ENCODE peak calls at places on chromosomes 2 and 18, in seven cellular contexts. F, V, B, J, K, X and W are unnamed samples.

GRCh38 chr2:7867858-7868257 is 814.0 kb upstream of the ID2 start:
- DNase-seq in K (no peak), B (no peak), J (no peak), F (no peak), V (no peak), X (no peak), W (no peak)

GRCh38 chr2:174076040-174076439 is 110.9 kb upstream of the SP3 start:
- DNase-seq in J (peak; percentile 18), X (no peak), B (no peak), V (peak; percentile 19), F (no peak), K (no peak), W (no peak)

GRCh38 chr2:96788393-96789244 is 27.4 kb upstream of the CNNM3 start:
- DNase-seq in X (peak; percentile 89), V (peak; percentile 55), F (no peak), B (no peak), J (peak; percentile 15), K (no peak), W (peak; percentile 32)

GRCh38 chr18:7779226-7779625 is 212.1 kb downstream of the PTPRM start:
- DNase-seq in F (no peak), X (no peak), B (no peak), K (no peak), V (peak; percentile 54), J (no peak), W (no peak)

GRCh38 chr2:143121079-143121478 is 8.1 kb upstream of the ARHGAP15 start:
- DNase-seq in X (no peak), J (no peak), B (no peak), K (no peak), F (no peak), V (no peak), W (no peak)

GRCh38 chr2:237859533-237860272 is at the start of gene RAMP1:
- DNase-seq in J (peak; percentile 17), K (no peak), V (peak; percentile 62), F (no peak), B (peak; percentile 69), X (no peak), W (peak; percentile 41)

GRCh38 chr18:75923169-75923568 is 495.7 kb upstream of the SMIM21 start:
- DNase-seq in V (peak; percentile 31), F (peak; percentile 20), J (peak; percentile 1), K (no peak), X (peak; percentile 81), B (peak; percentile 71), W (no peak)

GRCh38 chr2:150856596-150857281 is 369.3 kb upstream of the RND3 start:
- DNase-seq in X (no peak), F (no peak), V (peak; percentile 82), K (no peak), B (no peak), J (peak; percentile 4), W (no peak)

GRCh38 chr18:9135081-9135911 is 1.3 kb upstream of the ANKRD12 start:
- DNase-seq in J (no peak), X (no peak), F (no peak), B (no peak), V (no peak), K (no peak), W (no peak)

GRCh38 chr2:43088148-43089073 is 138.0 kb downstream of the ZFP36L2 start:
- DNase-seq in F (no peak), B (no peak), J (peak; percentile 78), K (no peak), V (peak; percentile 64), X (no peak), W (no peak)

GRCh38 chr2:225040862-225041209 is 1.4 kb downstream of the DOCK10 start:
- DNase-seq in V (peak; percentile 13), J (peak; percentile 9), K (no peak), B (no peak), F (no peak), X (no peak), W (peak; percentile 48)

GRCh38 chr2:222305510-222306392 is 7.0 kb upstream of the PAX3 start:
- DNase-seq in X (no peak), V (no peak), F (no peak), K (no peak), J (no peak), B (no peak), W (no peak)

GRCh38 chr2:59076079-59076619 is 835.0 kb upstream of the FANCL start:
- DNase-seq in V (no peak), B (no peak), F (no peak), K (no peak), J (no peak), X (no peak), W (no peak)

GRCh38 chr18:42095732-42096377 is 140.8 kb downstream of the PIK3C3 start:
- DNase-seq in X (no peak), J (no peak), F (no peak), B (no peak), V (no peak), K (no peak), W (no peak)

GRCh38 chr2:190838492-190838910 is 42.1 kb upstream of the GLS start:
- DNase-seq in J (peak; percentile 89), V (peak; percentile 91), K (peak; percentile 59), B (no peak), F (no peak), X (no peak), W (no peak)

GRCh38 chr2:153870308-153870707 is 1.4 kb upstream of the GALNT13 start:
- DNase-seq in J (no peak), X (no peak), B (no peak), K (no peak), F (no peak), V (no peak), W (no peak)

GRCh38 chr2:138115664-138116063 is 151.4 kb downstream of the HNMT start:
- DNase-seq in K (no peak), F (no peak), X (no peak), J (no peak), V (peak; percentile 28), B (no peak), W (no peak)

GRCh38 chr18:32289480-32290075 is 99.7 kb downstream of the MEP1B start:
- DNase-seq in B (no peak), K (peak; percentile 36), V (peak; percentile 56), X (no peak), F (no peak), J (peak; percentile 72), W (no peak)

DNA sequence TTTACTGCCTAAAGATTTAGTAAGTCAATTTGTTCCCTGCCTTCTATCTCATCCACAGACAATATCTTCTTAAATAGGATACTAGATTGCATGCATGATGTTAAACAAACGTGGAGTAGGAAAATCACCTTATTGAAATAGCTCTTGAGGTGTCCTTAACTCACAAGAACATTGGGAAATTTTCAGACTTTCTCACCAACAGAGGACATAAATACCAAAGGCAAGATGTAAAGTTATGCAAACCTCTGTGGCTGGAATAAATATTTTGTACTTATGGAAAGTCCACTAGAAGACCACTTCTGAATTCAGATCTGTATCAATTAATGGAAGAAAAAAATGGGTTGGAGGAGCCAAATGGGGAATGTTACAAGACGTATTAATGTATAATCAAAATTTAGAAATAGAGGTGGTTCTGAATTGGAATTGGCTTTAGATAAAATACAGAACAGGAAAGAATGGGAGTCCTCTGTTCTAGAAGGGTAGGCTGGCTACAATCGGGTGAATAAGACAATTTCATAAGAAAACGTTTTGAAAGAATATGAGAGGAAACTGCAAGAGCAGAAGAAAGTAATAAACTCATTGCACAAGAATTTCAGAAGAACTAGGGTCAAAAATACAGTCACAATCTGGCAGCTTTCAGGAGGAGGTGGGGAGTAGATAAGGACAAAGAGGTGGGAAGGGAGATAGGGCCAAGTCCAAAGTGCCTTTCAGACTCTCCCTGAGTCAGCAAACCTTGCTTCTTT is 69.3 kb upstream of the FN1 start:
- DNase-seq in K (peak; percentile 20), J (peak; percentile 89), F (no peak), V (no peak), B (no peak), X (no peak), W (no peak)
- H3K4me3 ChIP-seq in K (no peak overlapping the region), J (no peak overlapping the region), F (no peak overlapping the region), V (no peak overlapping the region), B (no peak overlapping the region), X (no peak overlapping the region), W (no peak overlapping the region)

GRCh38 chr2:14387332-14387731 is 245.2 kb upstream of the LRATD1 start:
- DNase-seq in K (no peak), J (no peak), F (no peak), X (no peak), B (no peak), V (no peak), W (no peak)

GRCh38 chr2:14388724-14389123 is 243.8 kb upstream of the LRATD1 start:
- DNase-seq in K (no peak), X (no peak), B (no peak), V (no peak), F (no peak), J (no peak), W (no peak)

GRCh38 chr2:14385043-14385442 is 247.5 kb upstream of the LRATD1 start:
- DNase-seq in X (no peak), K (no peak), B (no peak), V (peak; percentile 11), J (peak; percentile 2), F (no peak), W (no peak)
- TF ChIP-seq CTCF in X (no peak), K (no peak), B (no peak), V (peak; percentile 11), J (no peak), F (no peak), W (no peak)

GRCh38 chr2:223943135-223943534 is 2.0 kb downstream of the WDFY1 start:
- DNase-seq in F (no peak), V (no peak), X (no peak), J (no peak), K (no peak), B (no peak), W (no peak)
- H3K4me3 ChIP-seq in F (peak overlapping the region; percentile 99), V (peak overlapping the region; percentile 92), X (peak overlapping the region; percentile 82), J (peak overlapping the region; percentile 91), K (peak overlapping the region; percentile 91), B (peak overlapping the region; percentile 81), W (peak overlapping the region; percentile 98)

GRCh38 chr2:156065912-156066311 is 266.6 kb downstream of the NR4A2 start:
- DNase-seq in F (no peak), V (peak; percentile 66), B (no peak), X (no peak), J (no peak), K (no peak), W (no peak)
- TF ChIP-seq CTCF in F (no peak), V (peak; percentile 78), B (no peak), X (no peak), J (no peak), K (no peak), W (no peak)

DNA sequence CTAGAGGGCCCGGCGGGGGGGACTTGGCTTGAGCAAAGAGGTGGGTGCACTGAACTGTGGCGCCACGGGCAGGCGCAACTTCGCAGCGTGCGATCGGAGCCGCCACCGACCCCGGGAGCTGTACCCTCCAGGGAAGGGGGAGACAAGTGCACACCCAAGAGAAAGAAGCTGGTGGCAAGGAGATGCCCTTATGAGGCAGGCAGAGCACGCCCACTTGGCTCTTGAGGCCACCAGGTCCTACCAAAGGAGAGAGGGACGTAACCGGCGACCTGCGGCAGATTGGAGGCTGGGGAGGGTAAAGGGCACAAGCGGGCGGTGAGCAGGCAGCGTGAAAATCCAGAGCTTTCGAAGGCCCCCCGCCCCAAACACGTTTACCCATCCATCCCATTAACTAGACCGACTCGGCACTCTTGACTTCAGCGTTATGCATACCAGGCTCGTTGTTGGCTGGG is 967 bp downstream of the DLX2 start:
- DNase-seq in B (no peak), F (no peak), J (no peak), K (no peak), V (no peak), X (no peak), W (no peak)
- H3K4me3 ChIP-seq in B (peak overlapping the region; percentile 54), F (peak overlapping the region; percentile 38), J (peak overlapping the region; percentile 54), K (peak overlapping the region; percentile 76), V (peak overlapping the region; percentile 78), X (peak overlapping the region; percentile 69), W (peak overlapping the region; percentile 26)

GRCh38 chr18:64409511-64409910 is 260.6 kb upstream of the LINC00305 start:
- DNase-seq in B (no peak), J (no peak), F (no peak), X (no peak), K (no peak), V (peak; percentile 50), W (no peak)
- TF ChIP-seq CTCF in B (peak; percentile 51), J (no peak), F (peak; percentile 20), X (peak; percentile 3), K (no peak), V (peak; percentile 64), W (peak; percentile 33)